ENCODE peak calls at places on chromosomes 1 and 21, in four cellular contexts. One of them, this sample, is unnamed.
A peak's percentile ranks its signal among the peaks of the same experiment; 100 is the strongest.

GRCh38 chr1:180925471-180926051 is 12.9 kb downstream of the KIAA1614 start:
- DNase-seq in HL-60: no peak
- DNase-seq in NCI-H748 treated with DMSO at 0.1 percent for 48 hours: no peak
- DNase-seq in dorsolateral prefrontal cortex: peak; percentile 86
- DNase-seq in this sample: no peak

GRCh38 chr1:224205438-224205840 is 22.4 kb downstream of the DEGS1 start:
- DNase-seq in HL-60: peak; percentile 52
- DNase-seq in NCI-H748 treated with DMSO at 0.1 percent for 48 hours: no peak
- DNase-seq in dorsolateral prefrontal cortex: no peak
- DNase-seq in this sample: peak; percentile 53

GRCh38 chr1:91476538-91477217 is 24.0 kb upstream of the CDC7 start:
- DNase-seq in HL-60: no peak
- DNase-seq in NCI-H748 treated with DMSO at 0.1 percent for 48 hours: no peak
- DNase-seq in dorsolateral prefrontal cortex: no peak
- DNase-seq in this sample: no peak

GRCh38 chr1:201254625-201255469 is 28.5 kb upstream of the PKP1 start:
- DNase-seq in HL-60: peak; percentile 35
- DNase-seq in NCI-H748 treated with DMSO at 0.1 percent for 48 hours: no peak
- DNase-seq in dorsolateral prefrontal cortex: peak; percentile 36
- DNase-seq in this sample: peak; percentile 88

GRCh38 chr1:185477638-185478216 is 160.7 kb upstream of the IVNS1ABP start:
- DNase-seq in HL-60: peak; percentile 24
- DNase-seq in NCI-H748 treated with DMSO at 0.1 percent for 48 hours: peak; percentile 15
- DNase-seq in dorsolateral prefrontal cortex: no peak
- DNase-seq in this sample: no peak

GRCh38 chr21:36163780-36164426 is 7.3 kb downstream of the DOP1B start:
- DNase-seq in HL-60: peak; percentile 81
- DNase-seq in NCI-H748 treated with DMSO at 0.1 percent for 48 hours: no peak
- DNase-seq in dorsolateral prefrontal cortex: no peak
- DNase-seq in this sample: no peak

GRCh38 chr1:217272385-217272784 is 358.5 kb downstream of the GPATCH2 start:
- DNase-seq in HL-60: no peak
- DNase-seq in NCI-H748 treated with DMSO at 0.1 percent for 48 hours: no peak
- DNase-seq in dorsolateral prefrontal cortex: no peak
- DNase-seq in this sample: peak; percentile 36

GRCh38 chr21:43204638-43205037 is 35.8 kb downstream of the CRYAA start:
- DNase-seq in HL-60: no peak
- DNase-seq in NCI-H748 treated with DMSO at 0.1 percent for 48 hours: no peak
- DNase-seq in dorsolateral prefrontal cortex: no peak
- DNase-seq in this sample: no peak

GRCh38 chr21:45818276-45818903 is 163.2 kb upstream of the COL6A1 start:
- DNase-seq in HL-60: peak; percentile 91
- DNase-seq in NCI-H748 treated with DMSO at 0.1 percent for 48 hours: no peak
- DNase-seq in dorsolateral prefrontal cortex: no peak
- DNase-seq in this sample: peak; percentile 43

GRCh38 chr1:2543543-2544092 is 12.6 kb upstream of the TNFRSF14 start:
- DNase-seq in HL-60: peak; percentile 43
- DNase-seq in NCI-H748 treated with DMSO at 0.1 percent for 48 hours: no peak
- DNase-seq in dorsolateral prefrontal cortex: peak; percentile 55
- DNase-seq in this sample: no peak

GRCh38 chr21:44370027-44370735 is 16.8 kb downstream of the TRPM2 start:
- DNase-seq in HL-60: no peak
- DNase-seq in NCI-H748 treated with DMSO at 0.1 percent for 48 hours: peak; percentile 16
- DNase-seq in dorsolateral prefrontal cortex: no peak
- DNase-seq in this sample: peak; percentile 71

GRCh38 chr1:187985897-187986654 is 1157.3 kb downstream of the PLA2G4A start:
- DNase-seq in HL-60: no peak
- DNase-seq in NCI-H748 treated with DMSO at 0.1 percent for 48 hours: no peak
- DNase-seq in dorsolateral prefrontal cortex: no peak
- DNase-seq in this sample: no peak

GRCh38 chr1:209652873-209653401 is 712 bp upstream of the LAMB3 start:
- DNase-seq in HL-60: peak; percentile 27
- DNase-seq in NCI-H748 treated with DMSO at 0.1 percent for 48 hours: peak; percentile 39
- DNase-seq in dorsolateral prefrontal cortex: peak; percentile 89
- DNase-seq in this sample: peak; percentile 26

GRCh38 chr1:90717665-90718410 is 736 bp upstream of the BARHL2 start:
- DNase-seq in HL-60: no peak
- DNase-seq in NCI-H748 treated with DMSO at 0.1 percent for 48 hours: peak; percentile 43
- DNase-seq in dorsolateral prefrontal cortex: no peak
- DNase-seq in this sample: peak; percentile 23

GRCh38 chr1:86018311-86018923 is 138.2 kb downstream of the COL24A1 start:
- DNase-seq in HL-60: peak; percentile 4
- DNase-seq in NCI-H748 treated with DMSO at 0.1 percent for 48 hours: peak; percentile 23
- DNase-seq in dorsolateral prefrontal cortex: no peak
- DNase-seq in this sample: peak; percentile 17

GRCh38 chr1:101377436-101377835 is 140.6 kb downstream of the S1PR1 start:
- DNase-seq in HL-60: no peak
- DNase-seq in NCI-H748 treated with DMSO at 0.1 percent for 48 hours: no peak
- DNase-seq in dorsolateral prefrontal cortex: no peak
- DNase-seq in this sample: no peak

GRCh38 chr1:183226361-183226760 is 40.3 kb downstream of the LAMC2 start:
- DNase-seq in HL-60: no peak
- DNase-seq in NCI-H748 treated with DMSO at 0.1 percent for 48 hours: no peak
- DNase-seq in dorsolateral prefrontal cortex: no peak
- DNase-seq in this sample: no peak

GRCh38 chr1:176648556-176648955 is 185.6 kb downstream of the PAPPA2 start:
- DNase-seq in HL-60: no peak
- DNase-seq in NCI-H748 treated with DMSO at 0.1 percent for 48 hours: no peak
- DNase-seq in dorsolateral prefrontal cortex: no peak
- DNase-seq in this sample: no peak

GRCh38 chr1:21669287-21670058 is at the start of gene RAP1GAP:
- DNase-seq in HL-60: peak; percentile 42
- DNase-seq in NCI-H748 treated with DMSO at 0.1 percent for 48 hours: peak; percentile 11
- DNase-seq in dorsolateral prefrontal cortex: peak; percentile 58
- DNase-seq in this sample: peak; percentile 47

GRCh38 chr1:1997561-1997960 is 6.0 kb downstream of the CFAP74 start:
- DNase-seq in HL-60: no peak
- DNase-seq in NCI-H748 treated with DMSO at 0.1 percent for 48 hours: no peak
- DNase-seq in dorsolateral prefrontal cortex: no peak
- DNase-seq in this sample: no peak

GRCh38 chr1:22787636-22788035 is 77.0 kb downstream of the EPHB2 start:
- DNase-seq in HL-60: no peak
- DNase-seq in NCI-H748 treated with DMSO at 0.1 percent for 48 hours: no peak
- DNase-seq in dorsolateral prefrontal cortex: no peak
- DNase-seq in this sample: no peak

GRCh38 chr21:29351691-29352090 is 53.0 kb downstream of the BACH1 start:
- DNase-seq in HL-60: no peak
- DNase-seq in NCI-H748 treated with DMSO at 0.1 percent for 48 hours: no peak
- DNase-seq in dorsolateral prefrontal cortex: no peak
- DNase-seq in this sample: peak; percentile 39

GRCh38 chr1:205500240-205501218 is 3.9 kb upstream of the CDK18 start:
- DNase-seq in HL-60: no peak
- DNase-seq in NCI-H748 treated with DMSO at 0.1 percent for 48 hours: no peak
- DNase-seq in dorsolateral prefrontal cortex: no peak
- DNase-seq in this sample: no peak

GRCh38 chr1:243559575-243560172 is 290.4 kb downstream of the AKT3 start:
- DNase-seq in HL-60: no peak
- DNase-seq in NCI-H748 treated with DMSO at 0.1 percent for 48 hours: no peak
- DNase-seq in dorsolateral prefrontal cortex: no peak
- DNase-seq in this sample: no peak

GRCh38 chr1:74246266-74246665 is 11.1 kb downstream of the TNNI3K start:
- DNase-seq in HL-60: no peak
- DNase-seq in NCI-H748 treated with DMSO at 0.1 percent for 48 hours: no peak
- DNase-seq in dorsolateral prefrontal cortex: no peak
- DNase-seq in this sample: no peak

GRCh38 chr1:246497331-246497915 is 9.7 kb downstream of the SMYD3 start:
- DNase-seq in HL-60: peak; percentile 50
- DNase-seq in NCI-H748 treated with DMSO at 0.1 percent for 48 hours: peak; percentile 44
- DNase-seq in dorsolateral prefrontal cortex: no peak
- DNase-seq in this sample: peak; percentile 37

GRCh38 chr1:150365945-150366344 is 2.0 kb downstream of the RPRD2 start:
- DNase-seq in HL-60: peak; percentile 20
- DNase-seq in NCI-H748 treated with DMSO at 0.1 percent for 48 hours: no peak
- DNase-seq in dorsolateral prefrontal cortex: no peak
- DNase-seq in this sample: peak; percentile 8

GRCh38 chr1:180117764-180118116 is 36.9 kb upstream of the QSOX1 start:
- DNase-seq in HL-60: no peak
- DNase-seq in NCI-H748 treated with DMSO at 0.1 percent for 48 hours: no peak
- DNase-seq in dorsolateral prefrontal cortex: no peak
- DNase-seq in this sample: peak; percentile 67

GRCh38 chr1:199041173-199041914 is 402.5 kb downstream of the PTPRC start:
- DNase-seq in HL-60: peak; percentile 89
- DNase-seq in NCI-H748 treated with DMSO at 0.1 percent for 48 hours: no peak
- DNase-seq in dorsolateral prefrontal cortex: no peak
- DNase-seq in this sample: no peak

GRCh38 chr1:81805537-81806431 is 5.0 kb downstream of the ADGRL2 start:
- DNase-seq in HL-60: no peak
- DNase-seq in NCI-H748 treated with DMSO at 0.1 percent for 48 hours: no peak
- DNase-seq in dorsolateral prefrontal cortex: no peak
- DNase-seq in this sample: no peak

GRCh38 chr1:34460193-34460592 is 283.5 kb downstream of the C1orf94 start:
- DNase-seq in HL-60: peak; percentile 41
- DNase-seq in NCI-H748 treated with DMSO at 0.1 percent for 48 hours: no peak
- DNase-seq in dorsolateral prefrontal cortex: no peak
- DNase-seq in this sample: peak; percentile 9

GRCh38 chr1:61672376-61672775 is 52.6 kb downstream of the TM2D1 start:
- DNase-seq in HL-60: no peak
- DNase-seq in NCI-H748 treated with DMSO at 0.1 percent for 48 hours: no peak
- DNase-seq in dorsolateral prefrontal cortex: no peak
- DNase-seq in this sample: no peak

GRCh38 chr1:118984086-118984989 is 3.8 kb downstream of the TBX15 start:
- DNase-seq in HL-60: peak; percentile 29
- DNase-seq in NCI-H748 treated with DMSO at 0.1 percent for 48 hours: no peak
- DNase-seq in dorsolateral prefrontal cortex: no peak
- DNase-seq in this sample: no peak

GRCh38 chr1:229139320-229139719 is 131.6 kb upstream of the RAB4A start:
- DNase-seq in HL-60: no peak
- DNase-seq in NCI-H748 treated with DMSO at 0.1 percent for 48 hours: no peak
- DNase-seq in dorsolateral prefrontal cortex: no peak
- DNase-seq in this sample: no peak

GRCh38 chr1:147630447-147630846 is 39.9 kb downstream of the ACP6 start:
- DNase-seq in HL-60: no peak
- DNase-seq in NCI-H748 treated with DMSO at 0.1 percent for 48 hours: no peak
- DNase-seq in dorsolateral prefrontal cortex: no peak
- DNase-seq in this sample: no peak

GRCh38 chr1:1606232-1606631 is 6.3 kb upstream of the FNDC10 start:
- DNase-seq in HL-60: no peak
- DNase-seq in NCI-H748 treated with DMSO at 0.1 percent for 48 hours: no peak
- DNase-seq in dorsolateral prefrontal cortex: no peak
- DNase-seq in this sample: no peak

GRCh38 chr1:57489342-57490036 is 65.6 kb upstream of the DAB1 start:
- DNase-seq in HL-60: no peak
- DNase-seq in NCI-H748 treated with DMSO at 0.1 percent for 48 hours: peak; percentile 91
- DNase-seq in dorsolateral prefrontal cortex: no peak
- DNase-seq in this sample: peak; percentile 17

GRCh38 chr1:54405894-54406293 is 300 bp downstream of the SSBP3 start:
- DNase-seq in HL-60: peak; percentile 6
- DNase-seq in NCI-H748 treated with DMSO at 0.1 percent for 48 hours: no peak
- DNase-seq in dorsolateral prefrontal cortex: no peak
- DNase-seq in this sample: no peak

This sample was measured in AG08396.